ENCODE peak calls at places on chromosomes 13 and 19, in eight cellular contexts. Y is activated naive CD4-positive, alpha-beta T cell treated with Interleukin-2 at 50 U/mL for 16 hours; N is right lobe of liver; I is epithelial cell of esophagus; V is OCI-LY7; E is CD4-positive, alpha-beta T cell; Q is activated T-cell treated with anti-CD3 and anti-CD28 coated beads for 48 hours; T is GM04504. P is an unnamed sample.

GRCh38 chr13:46606915-46607413 is 54.0 kb downstream of the LRCH1 start:
- DNase-seq in N (no peak), I (no peak), E (no peak), Y (no peak), T (no peak), V (no peak), Q (no peak), P (no peak)

GRCh38 chr19:33216198-33216830 is 9.3 kb downstream of the SLC7A10 start:
- DNase-seq in T (no peak), E (no peak), Q (no peak), V (peak; percentile 8), Y (no peak), N (no peak), I (no peak), P (no peak)

GRCh38 chr13:19606152-19606551 is 27.3 kb upstream of the MPHOSPH8 start:
- DNase-seq in Q (no peak), E (no peak), Y (no peak), N (no peak), I (peak; percentile 87), T (no peak), V (no peak), P (no peak)

GRCh38 chr13:101893021-101893420 is 440.5 kb downstream of the ITGBL1 start:
- DNase-seq in Y (no peak), E (no peak), V (no peak), N (no peak), I (peak; percentile 4), T (no peak), Q (no peak), P (no peak)

GRCh38 chr13:111267784-111268183 is 52.7 kb upstream of the TEX29 start:
- DNase-seq in V (no peak), T (no peak), Y (no peak), N (no peak), E (no peak), Q (no peak), I (no peak), P (no peak)

GRCh38 chr19:31110331-31110730 is 238.9 kb downstream of the TSHZ3 start:
- DNase-seq in E (no peak), I (peak; percentile 72), V (no peak), Y (no peak), N (no peak), T (no peak), Q (no peak), P (no peak)

GRCh38 chr19:35168261-35168660 is 13.7 kb downstream of the FXYD5 start:
- DNase-seq in Q (no peak), T (no peak), N (no peak), I (peak; percentile 93), V (no peak), E (no peak), Y (no peak), P (no peak)

GRCh38 chr19:6062274-6062673 is 48.0 kb downstream of the RFX2 start:
- DNase-seq in Y (peak; percentile 47), I (no peak), T (no peak), Q (peak; percentile 39), N (no peak), V (no peak), E (no peak), P (peak; percentile 95)

GRCh38 chr19:49570997-49571676 is 9.2 kb downstream of the NOSIP start:
- DNase-seq in T (no peak), Y (no peak), E (no peak), V (peak; percentile 42), Q (no peak), I (peak; percentile 23), N (peak; percentile 35), P (peak; percentile 64)

P was measured in KBM-7.